ENCODE peak calls at places on chromosomes 13 and 19, in five cellular contexts. N is K562, Q is suprapubic skin, H is sigmoid colon, O is stomach. Y is an unnamed sample.

GRCh38 chr13:62320129-62320724 is 904.6 kb upstream of the PCDH20 start:
- DNase-seq in N (no peak), Q (no peak), H (no peak), O (no peak), Y (no peak)

GRCh38 chr13:85520445-85520844 is 278.8 kb downstream of the SLITRK6 start:
- DNase-seq in N (no peak), Q (no peak), H (no peak), O (no peak), Y (no peak)

GRCh38 chr19:6042776-6043726 is 65.1 kb upstream of the RANBP3 start:
- DNase-seq in N (no peak), Q (no peak), H (no peak), O (no peak), Y (no peak)

GRCh38 chr19:53646144-53646543 is 14.3 kb downstream of the DPRX start:
- DNase-seq in N (no peak), Q (no peak), H (no peak), O (no peak), Y (no peak)

GRCh38 chr19:903266-903797 is 9.7 kb downstream of the R3HDM4 start:
- DNase-seq in N (no peak), Q (no peak), H (no peak), O (no peak), Y (peak)

GRCh38 chr13:83232626-83233025 is 649.6 kb downstream of the SLITRK1 start:
- DNase-seq in N (no peak), Q (no peak), H (no peak), O (no peak), Y (no peak)

GRCh38 chr19:8252922-8253589 is 43.9 kb downstream of the CERS4 start:
- DNase-seq in N (peak), Q (peak), H (peak), O (peak), Y (peak)

GRCh38 chr19:36060430-36060829 is 5.7 kb downstream of the WDR62 start:
- DNase-seq in N (peak), Q (no peak), H (no peak), O (peak), Y (peak)

GRCh38 chr19:20245309-20245708 is 78.3 kb downstream of the ZNF486 start:
- DNase-seq in N (no peak), Q (no peak), H (no peak), O (no peak), Y (no peak)

GRCh38 chr13:94550030-94550738 is 45.8 kb downstream of the TGDS start:
- DNase-seq in N (no peak), Q (no peak), H (no peak), O (peak), Y (peak)

GRCh38 chr19:35120898-35121297 is 5.3 kb downstream of the FXYD3 start:
- DNase-seq in N (no peak), Q (no peak), H (no peak), O (no peak), Y (no peak)

GRCh38 chr19:16206637-16207036 is 8.9 kb downstream of the AP1M1 start:
- DNase-seq in N (no peak), Q (no peak), H (peak), O (no peak), Y (no peak)

GRCh38 chr13:99650410-99650809 is 149.1 kb downstream of the TM9SF2 start:
- DNase-seq in N (no peak), Q (no peak), H (no peak), O (no peak), Y (no peak)

GRCh38 chr19:37966211-37967072 is 59.4 kb downstream of the SIPA1L3 start:
- DNase-seq in N (no peak), Q (no peak), H (no peak), O (no peak), Y (no peak)

GRCh38 chr19:46791944-46792343 is 3.5 kb upstream of the SLC1A5 start:
- DNase-seq in N (peak), Q (no peak), H (no peak), O (no peak), Y (no peak)

GRCh38 chr19:7970716-7971448 is 27.4 kb upstream of the TIMM44 start:
- DNase-seq in N (peak), Q (no peak), H (no peak), O (peak), Y (no peak)

GRCh38 chr13:79245937-79246574 is 160.0 kb downstream of the RBM26 start:
- DNase-seq in N (no peak), Q (no peak), H (no peak), O (no peak), Y (no peak)

GRCh38 chr13:98216135-98216565 is 39.1 kb upstream of the RNF113B start:
- DNase-seq in N (no peak), Q (no peak), H (no peak), O (peak), Y (no peak)

GRCh38 chr13:103431880-103432279 is 365.7 kb upstream of the SLC10A2 start:
- DNase-seq in N (no peak), Q (no peak), H (no peak), O (no peak), Y (no peak)

GRCh38 chr13:72542241-72542640 is 185.2 kb downstream of the MZT1 start:
- DNase-seq in N (no peak), Q (no peak), H (no peak), O (no peak), Y (no peak)

GRCh38 chr13:29713841-29714240 is 118.4 kb upstream of the SLC7A1 start:
- DNase-seq in N (peak), Q (no peak), H (no peak), O (no peak), Y (no peak)

GRCh38 chr13:98853791-98854191 is 101.3 kb upstream of the SLC15A1 start:
- DNase-seq in N (no peak), Q (no peak), H (no peak), O (peak), Y (no peak)

GRCh38 chr13:30659980-30660379 is 42.3 kb downstream of the USPL1 start:
- DNase-seq in N (no peak), Q (no peak), H (no peak), O (no peak), Y (no peak)

GRCh38 chr19:33054623-33055022 is 10.1 kb downstream of the RHPN2 start:
- DNase-seq in N (no peak), Q (peak), H (no peak), O (peak), Y (no peak)

GRCh38 chr19:50328257-50329145 is 676 bp downstream of the KCNC3 start:
- DNase-seq in N (peak), Q (no peak), H (no peak), O (no peak), Y (no peak)

GRCh38 chr19:28217064-28217463 is 995.9 kb downstream of the UQCRFS1 start:
- DNase-seq in N (no peak), Q (no peak), H (no peak), O (no peak), Y (no peak)

GRCh38 chr13:102707465-102707864 is 12.6 kb upstream of the METTL21C start:
- DNase-seq in N (no peak), Q (no peak), H (no peak), O (no peak), Y (no peak)

GRCh38 chr13:106418556-106418955 is 116.9 kb downstream of the EFNB2 start:
- DNase-seq in N (no peak), Q (no peak), H (no peak), O (no peak), Y (no peak)

GRCh38 chr19:752652-753517 is 2.0 kb downstream of the MISP start:
- DNase-seq in N (peak), Q (no peak), H (peak), O (peak), Y (peak)

GRCh38 chr19:49592486-49593232 is 1.7 kb downstream of the PRR12 start:
- DNase-seq in N (no peak), Q (no peak), H (peak), O (no peak), Y (no peak)

GRCh38 chr19:5220866-5221265 is 119.7 kb downstream of the PTPRS start:
- DNase-seq in N (no peak), Q (no peak), H (no peak), O (no peak), Y (peak)

GRCh38 chr19:31332096-31332495 is 17.1 kb downstream of the TSHZ3 start:
- DNase-seq in N (no peak), Q (no peak), H (peak), O (peak), Y (no peak)

GRCh38 chr19:56601375-56601774 is 6.3 kb downstream of the ZNF71 start:
- DNase-seq in N (no peak), Q (no peak), H (no peak), O (no peak), Y (no peak)

GRCh38 chr19:40683437-40683836 is 7.0 kb downstream of the NUMBL start:
- DNase-seq in N (no peak), Q (no peak), H (no peak), O (no peak), Y (no peak)

GRCh38 chr13:68908879-68909278 is 1198.7 kb upstream of the ATXN8OS start:
- DNase-seq in N (no peak), Q (no peak), H (no peak), O (no peak), Y (no peak)

DNA sequence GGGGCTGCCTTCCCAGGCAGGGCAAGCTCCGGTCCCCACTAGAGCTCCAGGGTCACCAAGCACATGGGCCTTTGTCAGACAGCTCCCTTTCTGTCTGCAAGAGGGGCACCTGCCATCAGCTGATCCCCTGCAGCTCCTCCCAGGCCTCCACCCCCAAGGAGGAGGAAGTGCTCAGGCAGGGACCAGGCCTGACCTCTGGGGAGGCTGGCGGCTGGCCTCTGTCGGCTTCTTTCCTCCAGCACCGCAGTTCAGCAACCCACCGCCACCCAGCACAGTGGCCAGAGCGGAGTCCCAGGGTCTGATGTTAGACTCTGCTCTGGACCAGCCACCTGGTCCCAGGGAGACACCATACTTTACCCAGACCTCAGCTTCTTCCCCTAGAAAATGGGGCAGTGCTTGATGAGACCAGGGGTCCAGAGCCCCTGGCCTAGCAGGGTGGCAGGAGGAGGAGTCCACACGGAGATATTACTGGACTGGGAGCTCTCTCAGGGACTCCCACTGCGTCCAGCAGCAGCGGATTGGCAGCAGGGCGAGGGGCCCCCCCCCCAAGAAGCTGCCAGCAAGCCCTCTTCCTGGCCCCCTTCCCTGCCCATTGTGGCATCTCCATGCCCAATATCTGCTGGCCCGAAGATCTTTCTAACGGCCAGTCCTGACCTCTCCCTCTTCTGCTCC is 24.1 kb downstream of the NKPD1 start:
- DNase-seq in N (no peak), Q (no peak), H (no peak), O (no peak), Y (peak)
- TF ChIP-seq EP300 in N (no peak), Q (no peak), H (no peak), O (no peak), Y (no peak)

GRCh38 chr13:23348270-23349126 is 85.0 kb downstream of the SACS start:
- DNase-seq in N (no peak), Q (no peak), H (no peak), O (no peak), Y (no peak)
- TF ChIP-seq POLR2AphosphoS5 in N (no peak), Q (no peak), H (no peak), O (no peak), Y (no peak)

GRCh38 chr13:112861876-112862615 is 107.0 kb upstream of the MCF2L start:
- DNase-seq in N (no peak), Q (peak), H (peak), O (peak), Y (no peak)
- TF ChIP-seq EP300 in N (no peak), Q (no peak), H (no peak), O (no peak), Y (no peak)

DNA sequence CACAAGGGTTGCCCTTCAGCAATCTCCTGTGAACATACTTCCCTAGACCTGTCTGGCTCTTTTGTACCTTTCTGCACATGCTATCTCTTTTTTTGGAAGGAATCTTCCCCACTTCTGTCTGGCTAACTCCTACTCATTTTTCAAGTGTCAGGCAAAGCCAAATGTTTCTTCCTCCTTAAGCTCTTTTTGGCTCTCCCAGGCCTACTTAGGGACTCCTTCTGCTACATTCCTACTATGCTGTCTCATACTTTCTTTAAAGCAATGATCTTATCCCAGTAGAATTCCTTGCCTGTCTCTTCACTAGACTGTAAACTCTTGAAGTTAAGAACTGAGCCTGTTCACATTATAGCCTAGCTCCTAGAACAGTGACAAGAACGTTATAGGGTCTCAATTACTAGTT is 114.9 kb upstream of the WASF3 start:
- DNase-seq in N (no peak), Q (no peak), H (no peak), O (no peak), Y (no peak)
- TF ChIP-seq POLR2AphosphoS5 in N (no peak), Q (no peak), H (peak), O (no peak), Y (no peak)

DNA sequence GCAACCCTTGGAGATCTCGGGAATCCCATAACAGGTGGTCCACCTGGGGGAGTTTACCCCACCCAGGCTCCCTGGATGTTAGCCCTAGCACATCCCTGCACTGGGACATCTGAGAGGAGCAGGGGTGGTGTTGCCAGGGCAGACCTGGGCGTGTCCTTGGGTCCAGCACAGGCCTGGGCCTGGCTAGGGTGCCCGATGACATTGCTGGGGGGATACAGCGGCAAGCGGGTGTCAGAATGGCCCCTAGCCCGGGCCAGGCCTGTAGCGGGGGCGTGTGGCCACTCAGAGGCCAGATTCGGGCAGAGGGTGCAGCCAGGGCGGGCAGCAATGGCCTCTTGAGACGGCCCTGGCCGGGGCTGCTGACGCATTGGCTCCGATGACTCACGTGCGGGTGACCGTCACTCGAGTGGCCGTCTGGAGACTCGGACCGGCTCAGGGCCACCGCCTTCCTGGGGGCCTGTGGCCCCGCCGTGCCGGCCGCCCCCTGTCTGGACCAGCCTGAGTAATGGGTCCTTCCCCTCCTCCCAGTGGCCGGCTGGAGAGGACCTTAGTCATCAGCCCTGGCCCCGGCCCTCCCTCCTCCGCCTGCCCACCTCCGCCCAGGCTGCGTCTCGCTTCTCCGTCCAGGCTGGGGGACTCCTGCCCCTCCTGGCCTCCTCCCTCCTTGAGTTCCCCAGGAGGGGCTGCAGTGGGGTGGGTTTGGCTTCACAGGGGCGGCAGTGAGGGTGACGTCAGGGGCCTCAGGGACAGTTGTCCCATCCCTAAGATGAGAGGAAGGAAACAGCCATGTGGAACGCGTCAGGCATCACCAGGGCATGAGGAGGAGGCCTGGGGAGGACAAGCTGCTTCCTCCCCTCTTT is 23.2 kb upstream of the CRTC1 start:
- DNase-seq in N (peak), Q (no peak), H (peak), O (no peak), Y (peak)
- TF ChIP-seq EP300 in N (no peak), Q (no peak), H (no peak), O (no peak), Y (no peak)

GRCh38 chr19:10870955-10871603 is at the start of gene CARM1:
- DNase-seq in N (peak), Q (peak), H (peak), O (peak), Y (peak)
- TF ChIP-seq POLR2AphosphoS5 in N (no peak), Q (no peak), H (peak), O (peak), Y (no peak)

GRCh38 chr19:43739836-43740235 is 14.9 kb downstream of the SMG9 start:
- DNase-seq in N (no peak), Q (no peak), H (no peak), O (peak), Y (no peak)
- TF ChIP-seq EP300 in N (no peak), Q (no peak), H (no peak), O (no peak), Y (no peak)